ENCODE peak calls at places on chromosome 2, in eight cellular contexts. F is suprapubic skin, H is NB4, D is lower lobe of right lung, L is fibroblast of the aortic adventitia, C is fibroblast of mammary gland, P is AG09309, K is astrocyte. J is an unnamed sample.

GRCh38 chr2:18214936-18215335 is 336.5 kb downstream of the KCNS3 start:
- DNase-seq in F (no peak), L (peak), K (peak), P (no peak), C (peak), H (no peak), D (no peak), J (no peak)

GRCh38 chr2:173590278-173590811 is 235.7 kb downstream of the CDCA7 start:
- DNase-seq in C (peak), K (peak), D (peak), F (peak), H (no peak), L (peak), P (peak), J (peak)

GRCh38 chr2:53424902-53425301 is 342.7 kb upstream of the CHAC2 start:
- DNase-seq in L (no peak), H (peak), C (no peak), F (no peak), K (no peak), P (no peak), D (no peak), J (no peak)

GRCh38 chr2:43605079-43605655 is 9.3 kb upstream of the THADA start:
- DNase-seq in C (peak), H (peak), P (peak), F (no peak), D (no peak), L (peak), K (peak), J (peak)

GRCh38 chr2:110873056-110873502 is 140.7 kb downstream of the ACOXL start:
- DNase-seq in F (no peak), D (no peak), P (no peak), K (no peak), L (no peak), H (no peak), C (no peak), J (no peak)

GRCh38 chr2:102420290-102420689 is 2.7 kb upstream of the IL18RAP start:
- DNase-seq in L (no peak), K (no peak), C (no peak), H (no peak), F (no peak), P (no peak), D (no peak), J (no peak)

GRCh38 chr2:85503611-85504433 is 35.1 kb upstream of the MAT2A start:
- DNase-seq in D (no peak), H (peak), F (no peak), L (peak), C (peak), P (peak), K (peak), J (no peak)

GRCh38 chr2:220550995-220551702 is 923.7 kb downstream of the SLC4A3 start:
- DNase-seq in D (no peak), F (no peak), P (no peak), H (no peak), C (no peak), L (peak), K (no peak), J (no peak)

GRCh38 chr2:104787298-104788065 is 66.4 kb upstream of the POU3F3 start:
- DNase-seq in C (no peak), F (no peak), D (no peak), L (no peak), P (no peak), K (no peak), H (no peak), J (peak)

GRCh38 chr2:217775920-217776503 is 226.8 kb downstream of the TNS1 start:
- DNase-seq in K (no peak), F (no peak), P (no peak), H (no peak), L (no peak), D (no peak), C (no peak), J (no peak)

GRCh38 chr2:101745711-101746694 is 48.5 kb downstream of the MAP4K4 start:
- DNase-seq in F (no peak), K (peak), H (no peak), L (peak), P (peak), D (no peak), C (peak), J (peak)

GRCh38 chr2:43169987-43170732 is 56.2 kb downstream of the ZFP36L2 start:
- DNase-seq in D (peak), P (no peak), F (no peak), L (no peak), K (no peak), C (no peak), H (peak), J (peak)

GRCh38 chr2:200338692-200339091 is 32.2 kb downstream of the SPATS2L start:
- DNase-seq in P (no peak), H (no peak), K (no peak), F (no peak), C (peak), L (no peak), D (no peak), J (no peak)

GRCh38 chr2:19462228-19462627 is 103.8 kb upstream of the OSR1 start:
- DNase-seq in C (no peak), D (no peak), L (peak), H (no peak), K (no peak), F (no peak), P (no peak), J (no peak)

GRCh38 chr2:210955591-210955990 is 399.2 kb downstream of the CPS1 start:
- DNase-seq in P (no peak), F (no peak), C (peak), L (peak), H (no peak), K (peak), D (no peak), J (peak)

GRCh38 chr2:204223544-204223943 is 287.0 kb downstream of the ICOS start:
- DNase-seq in F (no peak), D (no peak), C (no peak), L (no peak), H (no peak), P (no peak), K (no peak), J (no peak)
- TF ChIP-seq CTCF in F (no peak), D (no peak), C (no peak), L (no peak), H (no peak), P (no peak), K (no peak), J (no peak)

GRCh38 chr2:26302846-26303245 is 43.1 kb upstream of the SELENOI start:
- DNase-seq in H (no peak), C (no peak), K (no peak), D (no peak), F (no peak), L (no peak), P (no peak), J (peak)

GRCh38 chr2:26298638-26299393 is 47.1 kb upstream of the SELENOI start:
- DNase-seq in H (no peak), P (no peak), L (peak), F (no peak), D (peak), K (peak), C (peak), J (no peak)

GRCh38 chr2:26299488-26300092 is 46.4 kb upstream of the SELENOI start:
- DNase-seq in F (no peak), C (peak), L (peak), H (peak), K (peak), P (no peak), D (no peak), J (no peak)

GRCh38 chr2:26298286-26298637 is 47.7 kb upstream of the SELENOI start:
- DNase-seq in L (no peak), K (no peak), C (no peak), F (no peak), P (no peak), D (no peak), H (no peak), J (no peak)

GRCh38 chr2:26300234-26300641 is 45.7 kb upstream of the SELENOI start:
- DNase-seq in L (peak), H (peak), D (no peak), K (peak), C (peak), P (no peak), F (no peak), J (no peak)
- H3K4me3 ChIP-seq in L (peak), H (no peak), D (peak), K (peak), C (no peak), P (no peak), F (peak), J (peak)

GRCh38 chr2:235418918-235419317 is 74.9 kb upstream of the AGAP1 start:
- DNase-seq in L (no peak), P (no peak), F (no peak), K (no peak), H (no peak), D (no peak), C (peak), J (peak)
- TF ChIP-seq CTCF in L (no peak), P (no peak), F (no peak), K (no peak), H (no peak), D (no peak), C (peak), J (peak)

DNA sequence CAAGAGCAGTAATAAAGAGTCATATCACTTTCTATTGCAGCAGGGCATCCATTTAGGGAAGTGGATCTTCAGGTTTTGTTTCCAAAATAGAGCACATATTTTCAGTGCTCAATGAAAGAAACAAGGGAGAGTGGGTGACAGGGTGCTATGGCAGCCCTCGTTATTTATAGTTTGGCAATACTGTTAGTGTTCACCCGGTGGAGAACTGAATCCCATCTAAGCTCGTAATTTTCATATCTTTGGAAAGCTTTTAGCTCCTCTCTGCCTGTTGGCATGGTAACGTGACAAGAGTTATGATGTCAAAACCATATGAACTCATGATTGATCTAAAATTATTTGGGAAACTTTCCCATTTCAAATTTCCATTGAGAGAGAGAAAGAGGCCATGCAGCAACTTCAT is 331.9 kb downstream of the LRRTM1 start:
- DNase-seq in P (no peak), K (no peak), C (no peak), L (no peak), F (no peak), D (no peak), H (no peak), J (no peak)
- H3K4me3 ChIP-seq in P (no peak), K (no peak), C (no peak), L (no peak), F (no peak), D (no peak), H (no peak), J (no peak)

GRCh38 chr2:232385660-232386489 is 7.3 kb downstream of the ALPP start:
- DNase-seq in L (peak), F (no peak), C (peak), H (peak), P (peak), D (peak), K (peak), J (peak)
- TF ChIP-seq CTCF in L (no peak), F (no peak), C (no peak), H (no peak), P (peak), D (no peak), K (no peak), J (no peak)

J was measured in osteoblast.